ENCODE peak calls at places on chromosome 4, in ten cellular contexts. One of them, this sample, is unnamed.

GRCh38 chr4:8723222-8723980 is 130.8 kb downstream of the CPZ start:
- DNase-seq in breast epithelium: no peak
- DNase-seq in GM12865: no peak
- DNase-seq in body of pancreas: peak; percentile 8
- DNase-seq in MM.1S: no peak
- DNase-seq in tibial artery: no peak
- DNase-seq in endothelial cell: no peak
- DNase-seq in A549: no peak
- DNase-seq in glutamatergic neuron: peak; percentile 9
- DNase-seq in OCI-LY7: no peak
- DNase-seq in this sample: no peak

GRCh38 chr4:10080874-10081606 is 35.6 kb downstream of the WDR1 start:
- DNase-seq in endothelial cell: no peak
- DNase-seq in OCI-LY7: no peak
- DNase-seq in GM12865: no peak
- DNase-seq in body of pancreas: peak; percentile 6
- DNase-seq in glutamatergic neuron: peak; percentile 5
- DNase-seq in breast epithelium: peak; percentile 45
- DNase-seq in tibial artery: peak; percentile 11
- DNase-seq in MM.1S: no peak
- DNase-seq in A549: no peak
- DNase-seq in this sample: no peak

GRCh38 chr4:3827616-3828492 is 61.7 kb downstream of the ADRA2C start:
- DNase-seq in breast epithelium: peak; percentile 86
- DNase-seq in endothelial cell: no peak
- DNase-seq in A549: peak; percentile 21
- DNase-seq in tibial artery: peak; percentile 66
- DNase-seq in OCI-LY7: no peak
- DNase-seq in glutamatergic neuron: no peak
- DNase-seq in MM.1S: no peak
- DNase-seq in body of pancreas: peak; percentile 93
- DNase-seq in GM12865: no peak
- DNase-seq in this sample: no peak

GRCh38 chr4:78592104-78592783 is 40.7 kb downstream of the ANXA3 start:
- DNase-seq in tibial artery: no peak
- DNase-seq in endothelial cell: peak; percentile 53
- DNase-seq in MM.1S: no peak
- DNase-seq in breast epithelium: no peak
- DNase-seq in GM12865: peak; percentile 44
- DNase-seq in A549: peak; percentile 12
- DNase-seq in glutamatergic neuron: no peak
- DNase-seq in body of pancreas: no peak
- DNase-seq in OCI-LY7: peak; percentile 30
- DNase-seq in this sample: no peak

GRCh38 chr4:183602444-183603102 is 56.4 kb downstream of the RWDD4 start:
- DNase-seq in MM.1S: no peak
- DNase-seq in A549: peak; percentile 14
- DNase-seq in glutamatergic neuron: no peak
- DNase-seq in breast epithelium: no peak
- DNase-seq in endothelial cell: no peak
- DNase-seq in body of pancreas: no peak
- DNase-seq in tibial artery: no peak
- DNase-seq in GM12865: peak; percentile 20
- DNase-seq in OCI-LY7: no peak
- DNase-seq in this sample: no peak

GRCh38 chr4:40199999-40200880 is 3.4 kb downstream of the RHOH start:
- DNase-seq in glutamatergic neuron: no peak
- DNase-seq in endothelial cell: no peak
- DNase-seq in tibial artery: no peak
- DNase-seq in MM.1S: peak; percentile 95
- DNase-seq in body of pancreas: no peak
- DNase-seq in GM12865: peak; percentile 97
- DNase-seq in breast epithelium: no peak
- DNase-seq in OCI-LY7: peak; percentile 83
- DNase-seq in A549: no peak
- DNase-seq in this sample: peak; percentile 69

GRCh38 chr4:165877291-165877690 is 4.3 kb downstream of the TLL1 start:
- DNase-seq in breast epithelium: no peak
- DNase-seq in A549: no peak
- DNase-seq in endothelial cell: no peak
- DNase-seq in GM12865: no peak
- DNase-seq in body of pancreas: no peak
- DNase-seq in tibial artery: no peak
- DNase-seq in MM.1S: no peak
- DNase-seq in glutamatergic neuron: peak; percentile 39
- DNase-seq in OCI-LY7: no peak
- DNase-seq in this sample: no peak

GRCh38 chr4:37441231-37442061 is 196.9 kb downstream of the NWD2 start:
- DNase-seq in GM12865: no peak
- DNase-seq in OCI-LY7: no peak
- DNase-seq in tibial artery: no peak
- DNase-seq in A549: peak; percentile 32
- DNase-seq in glutamatergic neuron: no peak
- DNase-seq in body of pancreas: no peak
- DNase-seq in breast epithelium: no peak
- DNase-seq in endothelial cell: no peak
- DNase-seq in MM.1S: no peak
- DNase-seq in this sample: no peak

GRCh38 chr4:94545296-94545695 is 93.6 kb downstream of the PDLIM5 start:
- DNase-seq in glutamatergic neuron: no peak
- DNase-seq in A549: peak; percentile 52
- DNase-seq in body of pancreas: no peak
- DNase-seq in endothelial cell: no peak
- DNase-seq in MM.1S: no peak
- DNase-seq in OCI-LY7: no peak
- DNase-seq in breast epithelium: no peak
- DNase-seq in GM12865: no peak
- DNase-seq in tibial artery: no peak
- DNase-seq in this sample: peak; percentile 31

GRCh38 chr4:94550352-94550751 is 98.6 kb downstream of the PDLIM5 start:
- DNase-seq in endothelial cell: no peak
- DNase-seq in breast epithelium: no peak
- DNase-seq in A549: no peak
- DNase-seq in body of pancreas: no peak
- DNase-seq in OCI-LY7: no peak
- DNase-seq in tibial artery: no peak
- DNase-seq in MM.1S: no peak
- DNase-seq in GM12865: no peak
- DNase-seq in glutamatergic neuron: no peak
- DNase-seq in this sample: no peak

GRCh38 chr4:94544811-94545210 is 93.1 kb downstream of the PDLIM5 start:
- DNase-seq in breast epithelium: no peak
- DNase-seq in glutamatergic neuron: no peak
- DNase-seq in body of pancreas: no peak
- DNase-seq in MM.1S: no peak
- DNase-seq in OCI-LY7: no peak
- DNase-seq in tibial artery: no peak
- DNase-seq in endothelial cell: no peak
- DNase-seq in GM12865: no peak
- DNase-seq in A549: no peak
- DNase-seq in this sample: no peak

GRCh38 chr4:94548571-94548970 is 96.8 kb downstream of the PDLIM5 start:
- DNase-seq in A549: peak; percentile 81
- DNase-seq in body of pancreas: no peak
- DNase-seq in breast epithelium: no peak
- DNase-seq in OCI-LY7: no peak
- DNase-seq in glutamatergic neuron: no peak
- DNase-seq in endothelial cell: no peak
- DNase-seq in tibial artery: peak; percentile 38
- DNase-seq in MM.1S: no peak
- DNase-seq in GM12865: no peak
- DNase-seq in this sample: peak; percentile 32

GRCh38 chr4:94546949-94547348 is 95.2 kb downstream of the PDLIM5 start:
- DNase-seq in OCI-LY7: no peak
- DNase-seq in A549: no peak
- DNase-seq in body of pancreas: no peak
- DNase-seq in glutamatergic neuron: no peak
- DNase-seq in tibial artery: no peak
- DNase-seq in breast epithelium: no peak
- DNase-seq in MM.1S: no peak
- DNase-seq in endothelial cell: no peak
- DNase-seq in GM12865: no peak
- DNase-seq in this sample: no peak
- TF ChIP-seq CTCF in OCI-LY7: no peak
- TF ChIP-seq CTCF in A549: no peak
- TF ChIP-seq CTCF in body of pancreas: no peak
- TF ChIP-seq CTCF in glutamatergic neuron: no peak
- TF ChIP-seq CTCF in tibial artery: no peak
- TF ChIP-seq CTCF in breast epithelium: no peak
- TF ChIP-seq CTCF in MM.1S: no peak
- TF ChIP-seq CTCF in endothelial cell: no peak
- TF ChIP-seq CTCF in GM12865: no peak
- TF ChIP-seq CTCF in this sample: no peak

GRCh38 chr4:152579107-152579764 is 43.3 kb upstream of the FBXW7 start:
- DNase-seq in tibial artery: no peak
- DNase-seq in OCI-LY7: no peak
- DNase-seq in endothelial cell: no peak
- DNase-seq in GM12865: no peak
- DNase-seq in MM.1S: no peak
- DNase-seq in A549: no peak
- DNase-seq in glutamatergic neuron: no peak
- DNase-seq in body of pancreas: no peak
- DNase-seq in breast epithelium: no peak
- DNase-seq in this sample: no peak

GRCh38 chr4:152578670-152579069 is 42.8 kb upstream of the FBXW7 start:
- DNase-seq in MM.1S: peak; percentile 53
- DNase-seq in endothelial cell: no peak
- DNase-seq in breast epithelium: no peak
- DNase-seq in glutamatergic neuron: no peak
- DNase-seq in tibial artery: no peak
- DNase-seq in OCI-LY7: no peak
- DNase-seq in A549: no peak
- DNase-seq in GM12865: no peak
- DNase-seq in body of pancreas: no peak
- DNase-seq in this sample: no peak

GRCh38 chr4:152585036-152585439 is 49.1 kb upstream of the FBXW7 start:
- DNase-seq in breast epithelium: no peak
- DNase-seq in MM.1S: peak; percentile 76
- DNase-seq in A549: no peak
- DNase-seq in glutamatergic neuron: no peak
- DNase-seq in tibial artery: no peak
- DNase-seq in endothelial cell: no peak
- DNase-seq in OCI-LY7: peak; percentile 26
- DNase-seq in GM12865: peak; percentile 82
- DNase-seq in body of pancreas: no peak
- DNase-seq in this sample: no peak

GRCh38 chr4:152579916-152580315 is 44.0 kb upstream of the FBXW7 start:
- DNase-seq in body of pancreas: no peak
- DNase-seq in glutamatergic neuron: no peak
- DNase-seq in OCI-LY7: no peak
- DNase-seq in breast epithelium: no peak
- DNase-seq in endothelial cell: no peak
- DNase-seq in GM12865: no peak
- DNase-seq in A549: no peak
- DNase-seq in tibial artery: no peak
- DNase-seq in MM.1S: no peak
- DNase-seq in this sample: no peak

DNA sequence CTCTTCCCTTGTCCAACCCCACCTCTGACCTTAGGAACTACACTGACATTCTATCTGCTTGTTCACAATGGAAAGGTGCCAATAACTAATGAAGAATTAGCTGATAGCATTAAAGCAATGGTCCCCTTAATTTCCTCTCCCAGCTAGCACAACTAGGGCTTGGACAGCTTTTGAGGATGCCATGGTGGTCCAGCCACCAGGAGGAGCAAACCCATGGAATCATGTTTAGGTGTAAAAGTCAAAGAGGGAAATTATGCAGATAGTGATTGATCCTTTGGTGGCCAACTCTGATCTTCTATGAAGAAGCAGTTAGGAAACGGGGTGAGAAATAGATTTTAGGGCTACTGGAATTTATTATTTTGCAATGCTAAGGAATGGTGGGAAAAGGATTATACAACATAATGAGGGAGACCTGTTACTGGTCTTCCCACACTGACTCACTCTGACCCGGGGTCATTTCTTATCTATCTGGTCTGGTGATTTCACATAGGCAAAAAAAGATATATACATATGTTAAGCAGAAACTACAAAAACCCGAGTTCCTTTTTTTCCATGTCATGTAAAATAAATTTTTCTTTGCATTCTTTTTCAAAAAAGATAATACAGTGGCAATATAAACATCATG is 45.8 kb upstream of the FBXW7 start:
- DNase-seq in breast epithelium: no peak
- DNase-seq in endothelial cell: no peak
- DNase-seq in A549: no peak
- DNase-seq in tibial artery: no peak
- DNase-seq in glutamatergic neuron: no peak
- DNase-seq in body of pancreas: no peak
- DNase-seq in MM.1S: no peak
- DNase-seq in OCI-LY7: no peak
- DNase-seq in GM12865: no peak
- DNase-seq in this sample: no peak
- TF ChIP-seq CTCF in breast epithelium: no peak
- TF ChIP-seq CTCF in endothelial cell: no peak
- TF ChIP-seq CTCF in A549: no peak
- TF ChIP-seq CTCF in tibial artery: no peak
- TF ChIP-seq CTCF in glutamatergic neuron: no peak
- TF ChIP-seq CTCF in body of pancreas: no peak
- TF ChIP-seq CTCF in MM.1S: no peak
- TF ChIP-seq CTCF in OCI-LY7: no peak
- TF ChIP-seq CTCF in GM12865: no peak
- TF ChIP-seq CTCF in this sample: peak; percentile 37

GRCh38 chr4:22465996-22466395 is 49.9 kb downstream of the ADGRA3 start:
- DNase-seq in A549: no peak
- DNase-seq in tibial artery: no peak
- DNase-seq in breast epithelium: no peak
- DNase-seq in body of pancreas: no peak
- DNase-seq in OCI-LY7: no peak
- DNase-seq in GM12865: no peak
- DNase-seq in glutamatergic neuron: no peak
- DNase-seq in MM.1S: no peak
- DNase-seq in endothelial cell: no peak
- DNase-seq in this sample: no peak

GRCh38 chr4:22462693-22463092 is 53.2 kb downstream of the ADGRA3 start:
- DNase-seq in endothelial cell: no peak
- DNase-seq in tibial artery: no peak
- DNase-seq in glutamatergic neuron: no peak
- DNase-seq in body of pancreas: no peak
- DNase-seq in A549: no peak
- DNase-seq in breast epithelium: no peak
- DNase-seq in MM.1S: no peak
- DNase-seq in OCI-LY7: no peak
- DNase-seq in GM12865: peak; percentile 28
- DNase-seq in this sample: no peak

GRCh38 chr4:22460266-22460665 is 55.6 kb downstream of the ADGRA3 start:
- DNase-seq in tibial artery: no peak
- DNase-seq in body of pancreas: no peak
- DNase-seq in MM.1S: no peak
- DNase-seq in glutamatergic neuron: no peak
- DNase-seq in endothelial cell: no peak
- DNase-seq in breast epithelium: no peak
- DNase-seq in OCI-LY7: no peak
- DNase-seq in GM12865: no peak
- DNase-seq in A549: no peak
- DNase-seq in this sample: no peak

GRCh38 chr4:22465349-22465748 is 50.5 kb downstream of the ADGRA3 start:
- DNase-seq in GM12865: no peak
- DNase-seq in breast epithelium: no peak
- DNase-seq in body of pancreas: no peak
- DNase-seq in OCI-LY7: no peak
- DNase-seq in A549: no peak
- DNase-seq in MM.1S: no peak
- DNase-seq in endothelial cell: no peak
- DNase-seq in glutamatergic neuron: no peak
- DNase-seq in tibial artery: no peak
- DNase-seq in this sample: no peak

GRCh38 chr4:22463179-22463578 is 52.7 kb downstream of the ADGRA3 start:
- DNase-seq in A549: no peak
- DNase-seq in MM.1S: no peak
- DNase-seq in tibial artery: no peak
- DNase-seq in OCI-LY7: peak; percentile 1
- DNase-seq in breast epithelium: no peak
- DNase-seq in body of pancreas: no peak
- DNase-seq in glutamatergic neuron: no peak
- DNase-seq in GM12865: peak; percentile 20
- DNase-seq in endothelial cell: no peak
- DNase-seq in this sample: no peak
- TF ChIP-seq CTCF in A549: no peak
- TF ChIP-seq CTCF in MM.1S: no peak
- TF ChIP-seq CTCF in tibial artery: no peak
- TF ChIP-seq CTCF in OCI-LY7: peak; percentile 46
- TF ChIP-seq CTCF in breast epithelium: no peak
- TF ChIP-seq CTCF in body of pancreas: no peak
- TF ChIP-seq CTCF in glutamatergic neuron: no peak
- TF ChIP-seq CTCF in GM12865: no peak
- TF ChIP-seq CTCF in endothelial cell: no peak
- TF ChIP-seq CTCF in this sample: no peak

DNA sequence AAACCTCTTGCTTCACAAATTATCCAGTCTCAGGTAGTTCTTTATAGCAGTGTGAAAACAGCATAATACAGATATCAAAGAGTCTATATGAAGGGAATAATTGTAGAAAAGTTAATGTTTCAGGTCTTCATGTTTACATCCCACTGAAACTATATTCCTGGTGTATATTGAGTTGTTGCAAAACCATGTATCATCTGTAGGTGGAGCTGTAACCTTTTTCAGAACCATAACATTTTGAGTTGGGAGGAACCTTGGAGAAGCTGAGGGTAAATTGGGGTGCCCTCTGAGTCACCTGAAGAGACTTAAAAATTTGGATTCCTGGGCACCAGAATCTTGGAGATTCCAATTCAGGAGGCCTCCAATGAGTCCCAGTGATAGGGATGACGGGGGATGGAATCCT is 51.9 kb upstream of the TAPT1 start:
- DNase-seq in GM12865: no peak
- DNase-seq in OCI-LY7: no peak
- DNase-seq in body of pancreas: no peak
- DNase-seq in A549: no peak
- DNase-seq in glutamatergic neuron: no peak
- DNase-seq in endothelial cell: no peak
- DNase-seq in tibial artery: no peak
- DNase-seq in MM.1S: no peak
- DNase-seq in breast epithelium: no peak
- DNase-seq in this sample: no peak
- TF ChIP-seq CTCF in GM12865: no peak
- TF ChIP-seq CTCF in OCI-LY7: peak; percentile 61
- TF ChIP-seq CTCF in body of pancreas: no peak
- TF ChIP-seq CTCF in A549: no peak
- TF ChIP-seq CTCF in glutamatergic neuron: no peak
- TF ChIP-seq CTCF in endothelial cell: peak; percentile 24
- TF ChIP-seq CTCF in tibial artery: no peak
- TF ChIP-seq CTCF in MM.1S: peak; percentile 23
- TF ChIP-seq CTCF in breast epithelium: no peak
- TF ChIP-seq CTCF in this sample: no peak

This sample was measured in astrocyte of the cerebellum.